ENCODE peak calls at places on chromosomes 2 and 18, in nine cellular contexts. T, M, Z, B, K, L, G, I and Y are unnamed samples.
A peak's percentile ranks its signal among the peaks of the same experiment; 100 is the strongest.

GRCh38 chr2:102114851-102115497 is 27.6 kb upstream of the IL1R1 start:
- DNase-seq in I (peak; percentile 80), K (no peak), G (no peak), B (no peak), L (no peak), T (no peak), M (peak; percentile 93), Z (no peak), Y (no peak)

GRCh38 chr2:61710711-61711110 is 143.1 kb downstream of the FAM161A start:
- DNase-seq in Z (no peak), G (no peak), T (no peak), B (peak; percentile 31), L (no peak), M (no peak), I (no peak), K (no peak), Y (no peak)

GRCh38 chr18:77203071-77203470 is 46.6 kb upstream of the GALR1 start:
- DNase-seq in B (no peak), I (no peak), L (no peak), K (no peak), G (no peak), M (peak; percentile 43), Z (no peak), T (no peak), Y (no peak)

GRCh38 chr2:20666364-20667150 is at the start of gene GDF7:
- DNase-seq in I (peak; percentile 79), B (no peak), T (no peak), K (no peak), G (peak; percentile 38), Z (peak; percentile 71), L (peak; percentile 74), M (no peak), Y (no peak)

GRCh38 chr2:85788603-85789002 is 34.8 kb downstream of the ATOH8 start:
- DNase-seq in M (no peak), Z (no peak), B (no peak), K (no peak), G (no peak), L (no peak), T (no peak), I (no peak), Y (no peak)

GRCh38 chr2:42492691-42493467 is 903 bp downstream of the KCNG3 start:
- DNase-seq in L (peak; percentile 77), M (peak; percentile 29), K (no peak), B (no peak), G (peak; percentile 46), I (no peak), T (peak; percentile 7), Z (no peak), Y (peak; percentile 56)

GRCh38 chr18:36624451-36625167 is 204.2 kb downstream of the TPGS2 start:
- DNase-seq in T (no peak), L (peak; percentile 38), G (no peak), I (no peak), B (no peak), K (no peak), Z (no peak), M (no peak), Y (no peak)

GRCh38 chr2:135960598-135961551 is 24.6 kb downstream of the DARS1 start:
- DNase-seq in T (no peak), G (peak; percentile 37), K (no peak), M (peak; percentile 72), Z (no peak), I (peak; percentile 69), B (no peak), L (peak; percentile 57), Y (no peak)

GRCh38 chr2:929965-930364 is 20.7 kb upstream of the SNTG2 start:
- DNase-seq in Z (no peak), I (no peak), M (no peak), T (no peak), K (no peak), L (no peak), G (no peak), B (no peak), Y (no peak)

GRCh38 chr18:76145506-76145905 is 349.5 kb downstream of the ZNF516 start:
- DNase-seq in B (no peak), I (no peak), G (no peak), T (no peak), M (no peak), Z (no peak), L (no peak), K (no peak), Y (no peak)

GRCh38 chr2:186308347-186308746 is 177.7 kb upstream of the ZC3H15 start:
- DNase-seq in K (no peak), I (peak; percentile 13), L (no peak), B (no peak), Z (no peak), M (peak; percentile 5), T (no peak), G (no peak), Y (no peak)

GRCh38 chr18:23617412-23618009 is 31.2 kb upstream of the NPC1 start:
- DNase-seq in I (no peak), Z (no peak), M (no peak), B (no peak), L (no peak), G (no peak), T (no peak), K (no peak), Y (no peak)

GRCh38 chr2:145715601-145716000 is 1195.7 kb upstream of the ZEB2 start:
- DNase-seq in T (no peak), G (no peak), Z (no peak), L (no peak), M (no peak), K (no peak), B (no peak), I (no peak), Y (no peak)

GRCh38 chr2:128322651-128323491 is 4.2 kb upstream of the HS6ST1 start:
- DNase-seq in M (peak; percentile 0), L (peak; percentile 47), K (no peak), I (no peak), Z (no peak), T (no peak), G (peak; percentile 9), B (no peak), Y (peak; percentile 18)

GRCh38 chr18:51802589-51802988 is 537.4 kb upstream of the DCC start:
- DNase-seq in B (no peak), I (no peak), L (no peak), G (no peak), Z (no peak), K (no peak), T (no peak), M (no peak), Y (no peak)

GRCh38 chr2:18299423-18300212 is 260.8 kb downstream of the RDH14 start:
- DNase-seq in T (no peak), I (peak; percentile 94), Z (peak; percentile 20), L (peak; percentile 40), K (no peak), M (peak; percentile 90), B (no peak), G (no peak), Y (no peak)

GRCh38 chr2:30527411-30527810 is 80.4 kb downstream of the LCLAT1 start:
- DNase-seq in B (no peak), L (no peak), Z (no peak), M (peak; percentile 4), I (no peak), K (no peak), G (no peak), T (no peak), Y (no peak)

GRCh38 chr2:89763581-89764485 is 1072.4 kb downstream of the RPIA start:
- DNase-seq in I (no peak), K (no peak), G (peak; percentile 8), T (no peak), M (no peak), B (no peak), Z (no peak), L (no peak), Y (no peak)

GRCh38 chr18:44803019-44803650 is 122.4 kb downstream of the SETBP1 start:
- DNase-seq in B (peak; percentile 38), I (no peak), M (peak; percentile 67), G (no peak), Z (no peak), L (peak; percentile 49), T (no peak), K (no peak), Y (no peak)

GRCh38 chr18:55452123-55452611 is 135.8 kb downstream of the TCF4 start:
- DNase-seq in B (no peak), T (no peak), K (no peak), L (no peak), Z (no peak), I (no peak), G (no peak), M (peak; percentile 32), Y (no peak)

GRCh38 chr2:168233726-168234406 is 13.5 kb downstream of the STK39 start:
- DNase-seq in Z (no peak), I (no peak), G (no peak), M (no peak), B (no peak), K (no peak), T (no peak), L (no peak), Y (no peak)

GRCh38 chr2:22946553-22946952 is 438.4 kb upstream of the KLHL29 start:
- DNase-seq in M (no peak), Z (no peak), L (peak; percentile 21), I (no peak), K (no peak), T (no peak), G (no peak), B (no peak), Y (no peak)

GRCh38 chr2:39730685-39731302 is 48.3 kb downstream of the THUMPD2 start:
- DNase-seq in T (no peak), I (peak; percentile 50), K (no peak), M (no peak), B (no peak), G (no peak), L (peak; percentile 75), Z (peak; percentile 32), Y (no peak)

GRCh38 chr2:224084266-224084892 is 45.3 kb upstream of the SERPINE2 start:
- DNase-seq in B (no peak), K (no peak), L (no peak), I (no peak), T (no peak), Z (no peak), G (no peak), M (no peak), Y (no peak)

GRCh38 chr18:43780782-43781340 is 503.6 kb upstream of the SYT4 start:
- DNase-seq in Z (peak; percentile 17), L (no peak), M (peak; percentile 31), T (no peak), G (no peak), B (no peak), I (no peak), K (no peak), Y (no peak)

GRCh38 chr18:57583297-57583835 is 3.1 kb downstream of the FECH start:
- DNase-seq in Z (no peak), M (no peak), I (no peak), K (no peak), B (no peak), T (no peak), L (no peak), G (no peak), Y (no peak)

GRCh38 chr2:216765810-216766259 is 70.5 kb upstream of the IGFBP5 start:
- DNase-seq in G (no peak), L (peak; percentile 88), K (no peak), M (peak; percentile 40), T (no peak), B (no peak), Z (no peak), I (no peak), Y (no peak)

GRCh38 chr2:211745295-211746097 is 793.1 kb downstream of the ERBB4 start:
- DNase-seq in Z (peak; percentile 33), G (peak; percentile 36), K (no peak), I (peak; percentile 56), B (peak; percentile 72), M (peak; percentile 77), L (peak; percentile 84), T (no peak), Y (no peak)

GRCh38 chr2:238440767-238441166 is 14.0 kb downstream of the ASB1 start:
- DNase-seq in B (no peak), K (no peak), T (no peak), M (no peak), I (no peak), G (no peak), L (no peak), Z (no peak), Y (no peak)

GRCh38 chr18:8703181-8703638 is 2.1 kb upstream of the MTCL1 start:
- DNase-seq in B (no peak), I (no peak), K (no peak), M (no peak), G (no peak), L (peak; percentile 46), Z (no peak), T (no peak), Y (no peak)